ENCODE peak calls at places on chromosomes 12 and 14, in seven cellular contexts. One of them, this sample, is unnamed.

GRCh38 chr12:3042394-3042793 is 34.8 kb upstream of the TSPAN9 start:
- DNase-seq in HCT116: no peak
- DNase-seq in transverse colon: no peak
- DNase-seq in K562: no peak
- DNase-seq in breast epithelium: no peak
- DNase-seq in vagina: no peak
- DNase-seq in endothelial cell of umbilical vein: no peak
- DNase-seq in this sample: no peak

GRCh38 chr12:118042091-118042490 is 18.9 kb downstream of the WSB2 start:
- DNase-seq in HCT116: no peak
- DNase-seq in vagina: no peak
- DNase-seq in K562: no peak
- DNase-seq in endothelial cell of umbilical vein: no peak
- DNase-seq in breast epithelium: no peak
- DNase-seq in transverse colon: no peak
- DNase-seq in this sample: no peak

GRCh38 chr14:58794993-58795762 is 157.4 kb downstream of the DACT1 start:
- DNase-seq in HCT116: no peak
- DNase-seq in endothelial cell of umbilical vein: no peak
- DNase-seq in transverse colon: no peak
- DNase-seq in breast epithelium: no peak
- DNase-seq in vagina: no peak
- DNase-seq in K562: no peak
- DNase-seq in this sample: no peak

GRCh38 chr14:93975791-93976476 is 436 bp downstream of the ASB2 start:
- DNase-seq in breast epithelium: no peak
- DNase-seq in endothelial cell of umbilical vein: no peak
- DNase-seq in K562: no peak
- DNase-seq in vagina: no peak
- DNase-seq in HCT116: no peak
- DNase-seq in transverse colon: no peak
- DNase-seq in this sample: no peak

GRCh38 chr14:55807059-55807499 is 227.1 kb downstream of the KTN1 start:
- DNase-seq in transverse colon: peak
- DNase-seq in endothelial cell of umbilical vein: peak
- DNase-seq in K562: peak
- DNase-seq in breast epithelium: peak
- DNase-seq in vagina: no peak
- DNase-seq in HCT116: peak
- DNase-seq in this sample: peak

GRCh38 chr12:66240106-66240820 is 51.2 kb downstream of the IRAK3 start:
- DNase-seq in endothelial cell of umbilical vein: no peak
- DNase-seq in vagina: no peak
- DNase-seq in K562: no peak
- DNase-seq in transverse colon: no peak
- DNase-seq in HCT116: no peak
- DNase-seq in breast epithelium: no peak
- DNase-seq in this sample: no peak

GRCh38 chr12:80925983-80926382 is 11.8 kb downstream of the LIN7A start:
- DNase-seq in K562: no peak
- DNase-seq in endothelial cell of umbilical vein: no peak
- DNase-seq in transverse colon: no peak
- DNase-seq in HCT116: no peak
- DNase-seq in breast epithelium: no peak
- DNase-seq in vagina: no peak
- DNase-seq in this sample: no peak

GRCh38 chr12:94707892-94708291 is 57.5 kb upstream of the TMCC3 start:
- DNase-seq in vagina: no peak
- DNase-seq in breast epithelium: no peak
- DNase-seq in transverse colon: peak
- DNase-seq in HCT116: no peak
- DNase-seq in endothelial cell of umbilical vein: peak
- DNase-seq in K562: no peak
- DNase-seq in this sample: peak

GRCh38 chr12:112178796-112179195 is 53.4 kb downstream of the TRAFD1 start:
- DNase-seq in vagina: no peak
- DNase-seq in breast epithelium: no peak
- DNase-seq in endothelial cell of umbilical vein: no peak
- DNase-seq in transverse colon: no peak
- DNase-seq in HCT116: no peak
- DNase-seq in K562: no peak
- DNase-seq in this sample: peak

GRCh38 chr12:77925536-77926108 is 94.9 kb downstream of the NAV3 start:
- DNase-seq in HCT116: peak
- DNase-seq in vagina: no peak
- DNase-seq in K562: peak
- DNase-seq in breast epithelium: peak
- DNase-seq in transverse colon: peak
- DNase-seq in endothelial cell of umbilical vein: peak
- DNase-seq in this sample: peak

GRCh38 chr12:25889185-25889584 is 69.3 kb upstream of the RASSF8 start:
- DNase-seq in HCT116: no peak
- DNase-seq in transverse colon: no peak
- DNase-seq in endothelial cell of umbilical vein: no peak
- DNase-seq in breast epithelium: no peak
- DNase-seq in K562: no peak
- DNase-seq in vagina: no peak
- DNase-seq in this sample: no peak

GRCh38 chr12:121064116-121064515 is 25.1 kb upstream of the OASL start:
- DNase-seq in breast epithelium: no peak
- DNase-seq in vagina: no peak
- DNase-seq in endothelial cell of umbilical vein: no peak
- DNase-seq in HCT116: no peak
- DNase-seq in transverse colon: no peak
- DNase-seq in K562: no peak
- DNase-seq in this sample: no peak

GRCh38 chr12:62520361-62520760 is 53.7 kb downstream of the MON2 start:
- DNase-seq in endothelial cell of umbilical vein: no peak
- DNase-seq in transverse colon: no peak
- DNase-seq in HCT116: no peak
- DNase-seq in breast epithelium: no peak
- DNase-seq in vagina: no peak
- DNase-seq in K562: no peak
- DNase-seq in this sample: no peak

GRCh38 chr14:94601961-94602391 is 10.2 kb upstream of the SERPINA3 start:
- DNase-seq in K562: no peak
- DNase-seq in HCT116: peak
- DNase-seq in vagina: no peak
- DNase-seq in transverse colon: peak
- DNase-seq in breast epithelium: no peak
- DNase-seq in endothelial cell of umbilical vein: peak
- DNase-seq in this sample: peak

GRCh38 chr12:96210376-96211055 is 16.3 kb downstream of the ELK3 start:
- DNase-seq in endothelial cell of umbilical vein: peak
- DNase-seq in HCT116: no peak
- DNase-seq in breast epithelium: no peak
- DNase-seq in vagina: no peak
- DNase-seq in transverse colon: no peak
- DNase-seq in K562: no peak
- DNase-seq in this sample: no peak

GRCh38 chr12:46089414-46090162 is 99.2 kb upstream of the SCAF11 start:
- DNase-seq in transverse colon: no peak
- DNase-seq in HCT116: no peak
- DNase-seq in K562: no peak
- DNase-seq in endothelial cell of umbilical vein: no peak
- DNase-seq in vagina: no peak
- DNase-seq in breast epithelium: no peak
- DNase-seq in this sample: no peak

GRCh38 chr12:127717293-127717692 is 549.7 kb upstream of the TMEM132C start:
- DNase-seq in HCT116: no peak
- DNase-seq in K562: no peak
- DNase-seq in transverse colon: no peak
- DNase-seq in vagina: no peak
- DNase-seq in endothelial cell of umbilical vein: no peak
- DNase-seq in breast epithelium: no peak
- DNase-seq in this sample: no peak

GRCh38 chr12:40655451-40655850 is 36.8 kb upstream of the CNTN1 start:
- DNase-seq in breast epithelium: no peak
- DNase-seq in vagina: no peak
- DNase-seq in HCT116: no peak
- DNase-seq in K562: no peak
- DNase-seq in transverse colon: no peak
- DNase-seq in endothelial cell of umbilical vein: no peak
- DNase-seq in this sample: no peak

GRCh38 chr14:63893701-63894458 is 41.1 kb downstream of the SYNE2 start:
- DNase-seq in vagina: no peak
- DNase-seq in endothelial cell of umbilical vein: peak
- DNase-seq in HCT116: no peak
- DNase-seq in transverse colon: peak
- DNase-seq in breast epithelium: no peak
- DNase-seq in K562: no peak
- DNase-seq in this sample: peak

GRCh38 chr12:71195338-71195896 is 37.6 kb upstream of the TSPAN8 start:
- DNase-seq in K562: no peak
- DNase-seq in endothelial cell of umbilical vein: no peak
- DNase-seq in breast epithelium: no peak
- DNase-seq in transverse colon: no peak
- DNase-seq in vagina: no peak
- DNase-seq in HCT116: no peak
- DNase-seq in this sample: no peak

GRCh38 chr12:6225630-6226001 is 25.4 kb downstream of the CD9 start:
- DNase-seq in vagina: no peak
- DNase-seq in transverse colon: no peak
- DNase-seq in breast epithelium: no peak
- DNase-seq in endothelial cell of umbilical vein: no peak
- DNase-seq in HCT116: no peak
- DNase-seq in K562: no peak
- DNase-seq in this sample: no peak

GRCh38 chr12:9364224-9365176 is 156.3 kb upstream of the PZP start:
- DNase-seq in vagina: no peak
- DNase-seq in K562: no peak
- DNase-seq in HCT116: no peak
- DNase-seq in endothelial cell of umbilical vein: no peak
- DNase-seq in transverse colon: peak
- DNase-seq in breast epithelium: no peak
- DNase-seq in this sample: no peak

GRCh38 chr12:50166776-50167025 is 468 bp downstream of the CERS5 start:
- DNase-seq in vagina: no peak
- DNase-seq in K562: no peak
- DNase-seq in endothelial cell of umbilical vein: no peak
- DNase-seq in HCT116: no peak
- DNase-seq in breast epithelium: no peak
- DNase-seq in transverse colon: no peak
- DNase-seq in this sample: peak

GRCh38 chr12:42761601-42762350 is 172.2 kb upstream of the PRICKLE1 start:
- DNase-seq in K562: no peak
- DNase-seq in transverse colon: no peak
- DNase-seq in vagina: no peak
- DNase-seq in HCT116: no peak
- DNase-seq in endothelial cell of umbilical vein: no peak
- DNase-seq in breast epithelium: no peak
- DNase-seq in this sample: no peak

GRCh38 chr14:74500417-74501134 is 7.0 kb downstream of the ISCA2 start:
- DNase-seq in K562: no peak
- DNase-seq in HCT116: no peak
- DNase-seq in vagina: peak
- DNase-seq in breast epithelium: no peak
- DNase-seq in transverse colon: no peak
- DNase-seq in endothelial cell of umbilical vein: no peak
- DNase-seq in this sample: peak
- TF ChIP-seq POLR2AphosphoS5 in K562: no peak
- TF ChIP-seq POLR2AphosphoS5 in HCT116: no peak
- TF ChIP-seq POLR2AphosphoS5 in vagina: no peak
- TF ChIP-seq POLR2AphosphoS5 in breast epithelium: no peak
- TF ChIP-seq POLR2AphosphoS5 in transverse colon: no peak
- TF ChIP-seq POLR2AphosphoS5 in endothelial cell of umbilical vein: no peak
- TF ChIP-seq POLR2AphosphoS5 in this sample: no peak

DNA sequence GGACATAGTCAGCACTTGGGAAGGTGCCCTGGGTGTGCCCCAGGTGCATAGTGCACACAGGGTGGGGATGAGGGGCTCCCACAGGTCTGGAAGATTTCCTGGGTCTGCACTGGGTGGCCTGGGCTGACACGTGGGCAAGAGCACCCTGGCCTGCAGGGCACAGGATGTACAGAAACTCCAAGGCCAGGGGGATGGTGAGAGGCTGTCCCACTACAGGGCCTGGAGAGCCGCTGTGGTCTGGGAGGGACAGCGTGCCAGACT is 35.8 kb upstream of the PPP1R13B start:
- DNase-seq in breast epithelium: no peak
- DNase-seq in K562: no peak
- DNase-seq in HCT116: no peak
- DNase-seq in transverse colon: peak
- DNase-seq in vagina: no peak
- DNase-seq in endothelial cell of umbilical vein: no peak
- DNase-seq in this sample: no peak
- TF ChIP-seq POLR2AphosphoS5 in breast epithelium: no peak
- TF ChIP-seq POLR2AphosphoS5 in K562: no peak
- TF ChIP-seq POLR2AphosphoS5 in HCT116: no peak
- TF ChIP-seq POLR2AphosphoS5 in transverse colon: no peak
- TF ChIP-seq POLR2AphosphoS5 in vagina: no peak
- TF ChIP-seq POLR2AphosphoS5 in endothelial cell of umbilical vein: no peak
- TF ChIP-seq POLR2AphosphoS5 in this sample: no peak

DNA sequence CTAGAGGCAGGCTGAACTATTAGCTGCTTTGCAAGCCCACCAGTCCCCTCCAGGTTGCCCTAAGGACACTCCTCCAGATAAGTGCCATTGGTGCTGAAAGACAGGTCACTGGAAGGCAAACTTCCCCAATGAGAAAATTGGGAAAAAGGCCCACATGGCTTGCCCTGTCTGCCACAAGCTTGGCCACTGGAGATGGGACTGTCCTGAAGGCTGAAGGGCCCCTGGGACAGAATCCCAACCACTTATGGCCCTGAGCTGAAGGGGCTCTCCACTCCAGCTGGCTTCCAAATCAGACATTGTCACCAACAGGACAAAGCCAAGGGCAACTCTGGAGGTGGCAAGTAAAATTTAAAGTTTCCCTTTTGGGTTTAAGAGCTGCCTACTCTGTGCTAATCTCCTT is 12.2 kb upstream of the DHRS2 start:
- DNase-seq in transverse colon: no peak
- DNase-seq in vagina: peak
- DNase-seq in K562: no peak
- DNase-seq in breast epithelium: no peak
- DNase-seq in endothelial cell of umbilical vein: no peak
- DNase-seq in HCT116: no peak
- DNase-seq in this sample: no peak
- TF ChIP-seq POLR2AphosphoS5 in transverse colon: no peak
- TF ChIP-seq POLR2AphosphoS5 in vagina: no peak
- TF ChIP-seq POLR2AphosphoS5 in K562: no peak
- TF ChIP-seq POLR2AphosphoS5 in breast epithelium: no peak
- TF ChIP-seq POLR2AphosphoS5 in endothelial cell of umbilical vein: no peak
- TF ChIP-seq POLR2AphosphoS5 in HCT116: no peak
- TF ChIP-seq POLR2AphosphoS5 in this sample: no peak

DNA sequence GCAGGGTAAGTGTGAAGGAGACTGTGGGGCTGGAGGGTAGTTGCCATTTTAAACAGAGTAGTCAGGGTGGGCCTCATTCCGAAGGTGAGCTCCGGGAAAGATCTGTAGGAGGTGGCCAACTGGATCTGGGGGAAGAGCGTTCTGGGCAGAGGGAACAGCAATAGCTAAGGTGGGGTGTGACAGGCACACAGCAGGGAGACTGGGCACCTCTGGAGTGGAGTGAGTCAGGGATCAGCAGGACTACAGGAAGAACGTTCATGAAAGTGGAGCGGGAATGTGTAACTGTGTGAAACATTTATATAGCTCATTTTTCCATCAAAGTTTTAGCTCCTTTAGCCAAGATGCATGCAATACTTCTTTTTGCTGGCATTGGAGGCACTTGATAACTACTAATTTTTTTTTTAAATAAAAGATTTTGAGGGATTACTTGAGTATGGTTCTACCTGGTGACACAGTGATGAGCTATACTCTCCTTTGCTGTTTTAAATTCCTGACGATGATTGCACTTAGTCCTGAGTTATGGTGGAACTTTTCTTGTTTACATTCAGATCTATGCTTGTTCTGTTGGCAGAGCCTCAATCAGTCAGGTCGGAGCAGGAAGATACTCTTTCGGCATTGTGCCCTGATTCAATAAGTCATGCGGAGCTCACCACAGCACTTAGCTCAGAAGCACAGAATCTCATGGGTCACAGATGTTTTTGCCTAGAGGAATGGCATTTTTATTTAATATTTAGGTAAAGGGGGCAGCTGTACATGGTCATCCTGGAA is 106.4 kb downstream of the WIF1 start:
- DNase-seq in K562: no peak
- DNase-seq in endothelial cell of umbilical vein: no peak
- DNase-seq in HCT116: no peak
- DNase-seq in vagina: no peak
- DNase-seq in breast epithelium: no peak
- DNase-seq in transverse colon: no peak
- DNase-seq in this sample: no peak
- TF ChIP-seq POLR2AphosphoS5 in K562: no peak
- TF ChIP-seq POLR2AphosphoS5 in endothelial cell of umbilical vein: no peak
- TF ChIP-seq POLR2AphosphoS5 in HCT116: no peak
- TF ChIP-seq POLR2AphosphoS5 in vagina: no peak
- TF ChIP-seq POLR2AphosphoS5 in breast epithelium: no peak
- TF ChIP-seq POLR2AphosphoS5 in transverse colon: no peak
- TF ChIP-seq POLR2AphosphoS5 in this sample: no peak